ENCODE peak calls at places on chromosome 1, in seven cellular contexts. One of them, this sample, is unnamed.
A peak's percentile ranks its signal among the peaks of the same experiment; 100 is the strongest.

GRCh38 chr1:53332833-53333232 is 5.0 kb upstream of the LRP8 start:
- DNase-seq in mesenchymal stem cell: no peak
- DNase-seq in H1: no peak
- DNase-seq in H9: peak; percentile 12
- DNase-seq in neuronal stem cell: no peak
- DNase-seq in trophoblast cell: no peak
- DNase-seq in IMR-90: no peak
- DNase-seq in this sample: no peak

GRCh38 chr1:165439287-165439686 is 5.6 kb downstream of the RXRG start:
- DNase-seq in neuronal stem cell: no peak
- DNase-seq in mesenchymal stem cell: no peak
- DNase-seq in IMR-90: no peak
- DNase-seq in H9: peak; percentile 38
- DNase-seq in H1: no peak
- DNase-seq in trophoblast cell: no peak
- DNase-seq in this sample: peak; percentile 33

GRCh38 chr1:112713466-112714312 is 1.4 kb downstream of the PPM1J start:
- DNase-seq in trophoblast cell: no peak
- DNase-seq in IMR-90: no peak
- DNase-seq in neuronal stem cell: no peak
- DNase-seq in H1: no peak
- DNase-seq in H9: peak; percentile 51
- DNase-seq in mesenchymal stem cell: no peak
- DNase-seq in this sample: peak; percentile 66

GRCh38 chr1:40708750-40709099 is 17.2 kb downstream of the NFYC start:
- DNase-seq in trophoblast cell: no peak
- DNase-seq in H9: no peak
- DNase-seq in neuronal stem cell: no peak
- DNase-seq in H1: no peak
- DNase-seq in IMR-90: peak; percentile 91
- DNase-seq in mesenchymal stem cell: peak; percentile 95
- DNase-seq in this sample: peak; percentile 95

GRCh38 chr1:21811875-21812305 is at the start of gene LDLRAD2:
- DNase-seq in H9: no peak
- DNase-seq in trophoblast cell: no peak
- DNase-seq in neuronal stem cell: no peak
- DNase-seq in mesenchymal stem cell: peak; percentile 44
- DNase-seq in IMR-90: no peak
- DNase-seq in H1: no peak
- DNase-seq in this sample: peak; percentile 57

GRCh38 chr1:154324669-154325582 is at the start of gene ATP8B2:
- DNase-seq in H1: peak; percentile 54
- DNase-seq in mesenchymal stem cell: peak; percentile 81
- DNase-seq in neuronal stem cell: peak; percentile 82
- DNase-seq in trophoblast cell: peak; percentile 55
- DNase-seq in IMR-90: peak; percentile 65
- DNase-seq in H9: peak; percentile 90
- DNase-seq in this sample: peak; percentile 91

GRCh38 chr1:30321216-30321910 is 402.0 kb downstream of the MATN1 start:
- DNase-seq in H9: no peak
- DNase-seq in neuronal stem cell: no peak
- DNase-seq in IMR-90: no peak
- DNase-seq in mesenchymal stem cell: no peak
- DNase-seq in H1: no peak
- DNase-seq in trophoblast cell: no peak
- DNase-seq in this sample: no peak

GRCh38 chr1:100322436-100323211 is 29.7 kb upstream of the CDC14A start:
- DNase-seq in H1: no peak
- DNase-seq in H9: no peak
- DNase-seq in neuronal stem cell: no peak
- DNase-seq in trophoblast cell: no peak
- DNase-seq in mesenchymal stem cell: peak; percentile 2
- DNase-seq in IMR-90: peak; percentile 31
- DNase-seq in this sample: no peak

GRCh38 chr1:199243423-199244061 is 604.7 kb downstream of the PTPRC start:
- DNase-seq in trophoblast cell: peak; percentile 51
- DNase-seq in H1: peak; percentile 57
- DNase-seq in H9: peak; percentile 87
- DNase-seq in mesenchymal stem cell: peak; percentile 49
- DNase-seq in IMR-90: peak; percentile 43
- DNase-seq in neuronal stem cell: no peak
- DNase-seq in this sample: peak; percentile 73

GRCh38 chr1:244444854-244445253 is 6.9 kb downstream of the ADSS2 start:
- DNase-seq in neuronal stem cell: no peak
- DNase-seq in mesenchymal stem cell: peak; percentile 24
- DNase-seq in IMR-90: no peak
- DNase-seq in H1: no peak
- DNase-seq in H9: no peak
- DNase-seq in trophoblast cell: no peak
- DNase-seq in this sample: peak; percentile 49

GRCh38 chr1:110211503-110212164 is 1.5 kb downstream of the KCNC4 start:
- DNase-seq in H1: no peak
- DNase-seq in neuronal stem cell: no peak
- DNase-seq in IMR-90: no peak
- DNase-seq in H9: peak; percentile 37
- DNase-seq in mesenchymal stem cell: no peak
- DNase-seq in trophoblast cell: no peak
- DNase-seq in this sample: peak; percentile 30

GRCh38 chr1:161176468-161177111 is 717 bp downstream of the B4GALT3 start:
- DNase-seq in H1: no peak
- DNase-seq in neuronal stem cell: no peak
- DNase-seq in trophoblast cell: no peak
- DNase-seq in IMR-90: no peak
- DNase-seq in H9: no peak
- DNase-seq in mesenchymal stem cell: no peak
- DNase-seq in this sample: no peak

GRCh38 chr1:30328100-30328370 is 395.4 kb downstream of the MATN1 start:
- DNase-seq in neuronal stem cell: no peak
- DNase-seq in H1: no peak
- DNase-seq in IMR-90: no peak
- DNase-seq in mesenchymal stem cell: no peak
- DNase-seq in H9: no peak
- DNase-seq in trophoblast cell: no peak
- DNase-seq in this sample: no peak

GRCh38 chr1:51709951-51710350 is 93.1 kb downstream of the OSBPL9 start:
- DNase-seq in trophoblast cell: no peak
- DNase-seq in neuronal stem cell: no peak
- DNase-seq in IMR-90: no peak
- DNase-seq in mesenchymal stem cell: no peak
- DNase-seq in H9: no peak
- DNase-seq in H1: no peak
- DNase-seq in this sample: no peak

GRCh38 chr1:77759090-77760028 is at the start of gene USP33:
- DNase-seq in trophoblast cell: peak; percentile 89
- DNase-seq in neuronal stem cell: peak; percentile 80
- DNase-seq in mesenchymal stem cell: peak; percentile 88
- DNase-seq in H9: peak; percentile 93
- DNase-seq in IMR-90: peak; percentile 66
- DNase-seq in H1: peak; percentile 63
- DNase-seq in this sample: peak; percentile 92

GRCh38 chr1:36982708-36983107 is 51.6 kb downstream of the GRIK3 start:
- DNase-seq in IMR-90: no peak
- DNase-seq in trophoblast cell: no peak
- DNase-seq in H1: no peak
- DNase-seq in neuronal stem cell: no peak
- DNase-seq in mesenchymal stem cell: no peak
- DNase-seq in H9: no peak
- DNase-seq in this sample: peak; percentile 9

GRCh38 chr1:153567621-153568366 is 2.1 kb upstream of the S100A2 start:
- DNase-seq in H1: no peak
- DNase-seq in neuronal stem cell: no peak
- DNase-seq in mesenchymal stem cell: peak; percentile 62
- DNase-seq in H9: peak; percentile 53
- DNase-seq in IMR-90: peak; percentile 71
- DNase-seq in trophoblast cell: peak; percentile 71
- DNase-seq in this sample: peak; percentile 70

DNA sequence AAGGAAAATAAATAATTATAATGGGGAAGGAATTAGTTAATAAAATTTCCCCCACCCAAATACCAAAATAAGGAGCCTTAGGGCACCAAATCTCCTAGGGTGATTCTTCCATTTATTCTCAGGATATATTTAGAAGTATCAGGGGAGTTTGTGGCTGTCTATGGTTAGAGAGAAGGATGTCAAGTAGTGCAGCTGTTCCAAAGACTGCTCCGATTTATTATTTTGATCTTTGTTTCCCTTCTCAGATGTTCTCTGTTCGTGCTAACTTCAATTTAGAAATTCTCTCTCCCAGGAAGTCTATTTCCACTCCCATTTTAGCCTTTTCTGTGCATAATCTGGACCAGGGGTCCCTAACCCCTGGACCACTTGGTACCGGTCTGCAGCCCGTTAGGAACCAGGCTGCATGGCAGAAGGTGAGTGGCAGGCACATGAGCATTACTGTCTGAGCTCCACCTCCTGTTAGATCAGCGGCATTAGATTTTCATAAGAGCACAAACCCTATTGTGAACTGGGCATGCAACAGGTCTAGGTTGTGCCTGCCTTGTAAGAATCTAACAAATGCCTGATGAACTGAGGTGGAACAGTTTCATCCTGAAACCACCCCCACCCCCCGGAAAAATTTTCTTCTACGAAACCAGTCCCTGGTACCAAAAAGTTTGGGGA is 9.3 kb upstream of the MAST2 start:
- DNase-seq in neuronal stem cell: no peak
- DNase-seq in mesenchymal stem cell: no peak
- DNase-seq in IMR-90: no peak
- DNase-seq in H9: no peak
- DNase-seq in H1: no peak
- DNase-seq in trophoblast cell: no peak
- DNase-seq in this sample: no peak
- H3K18ac ChIP-seq in neuronal stem cell: peak overlapping the region; percentile 91
- H3K18ac ChIP-seq in mesenchymal stem cell: no peak overlapping the region
- H3K18ac ChIP-seq in IMR-90: no peak overlapping the region
- H3K18ac ChIP-seq in H9: no peak overlapping the region
- H3K18ac ChIP-seq in H1: no peak overlapping the region
- H3K18ac ChIP-seq in trophoblast cell: no peak overlapping the region
- H3K18ac ChIP-seq in this sample: no peak overlapping the region

DNA sequence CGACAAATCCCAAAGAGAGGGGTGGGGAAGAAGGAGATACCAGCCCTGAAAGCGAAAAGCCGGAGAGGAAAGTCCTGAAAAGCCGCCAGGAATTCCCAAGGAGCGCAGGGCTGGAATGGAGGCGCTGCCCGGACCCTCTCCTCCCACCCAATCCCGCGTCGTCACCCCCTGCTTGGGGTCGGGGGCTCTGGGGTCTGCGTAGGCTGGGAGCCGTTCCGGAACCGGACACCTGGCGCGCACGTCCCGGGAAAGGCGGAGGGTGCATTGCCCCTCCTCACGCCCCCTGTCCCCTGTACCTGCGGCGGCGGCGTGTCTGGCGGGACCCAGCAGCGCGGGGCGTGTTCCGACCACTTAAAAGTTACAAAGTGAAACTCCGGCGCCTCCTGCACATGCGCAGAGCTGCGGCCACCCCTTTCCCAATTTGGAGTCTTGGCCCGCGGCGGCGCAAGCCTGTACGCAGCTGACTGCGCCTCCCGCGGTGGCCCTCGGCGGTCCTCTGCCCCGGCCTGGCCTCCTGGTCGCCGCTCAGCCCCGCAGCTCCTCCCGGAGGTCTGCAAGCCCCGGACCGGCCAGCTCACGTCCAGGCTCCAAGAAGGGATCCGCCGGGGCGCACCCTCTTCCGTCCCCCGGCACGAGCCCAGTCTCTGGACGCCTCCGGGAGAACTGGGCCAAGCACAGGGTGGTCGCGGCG is at the start of gene TMEM63A:
- DNase-seq in IMR-90: peak; percentile 76
- DNase-seq in mesenchymal stem cell: peak; percentile 86
- DNase-seq in trophoblast cell: peak; percentile 81
- DNase-seq in neuronal stem cell: peak; percentile 85
- DNase-seq in H9: peak; percentile 91
- DNase-seq in H1: peak; percentile 75
- DNase-seq in this sample: peak; percentile 93
- H3K4me1 ChIP-seq in IMR-90: peaks cover 12% of the 10 kb centered on the region
- H3K4me1 ChIP-seq in mesenchymal stem cell: peaks cover 16% of the 10 kb centered on the region
- H3K4me1 ChIP-seq in trophoblast cell: peaks cover 14% of the 10 kb centered on the region
- H3K4me1 ChIP-seq in neuronal stem cell: peaks cover 9% of the 10 kb centered on the region
- H3K4me1 ChIP-seq in H9: peaks cover 12% of the 10 kb centered on the region
- H3K4me1 ChIP-seq in H1: peaks cover 20% of the 10 kb centered on the region
- H3K4me1 ChIP-seq in this sample: peaks cover 5% of the 10 kb centered on the region

DNA sequence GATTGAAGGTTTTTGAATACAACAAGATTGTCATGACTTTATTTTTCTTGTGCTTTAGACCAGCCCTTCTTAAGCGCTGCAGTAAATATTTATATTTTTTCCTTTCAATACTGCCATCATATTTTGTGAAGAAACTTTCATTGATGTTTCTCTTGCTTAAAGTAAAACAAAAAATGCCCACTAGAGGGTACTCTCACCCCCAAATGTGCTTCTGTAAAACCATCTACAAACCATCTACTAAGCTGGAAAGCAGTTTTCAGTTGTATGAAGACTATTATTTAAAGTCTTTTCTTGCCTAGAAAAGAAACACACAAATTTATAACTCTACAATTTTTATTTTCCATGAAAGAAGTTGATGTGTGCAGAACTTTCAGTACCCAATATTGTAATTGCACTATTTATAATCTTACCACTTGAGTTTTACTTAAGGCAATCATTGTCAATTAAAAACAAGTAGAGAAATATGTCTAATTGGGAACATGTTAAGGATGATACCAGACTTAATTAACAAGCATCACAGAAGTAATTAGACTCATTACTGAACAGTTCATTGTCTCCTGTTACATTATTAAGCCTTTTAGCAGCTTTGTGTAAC is 10.7 kb downstream of the LEPR start:
- DNase-seq in IMR-90: peak; percentile 55
- DNase-seq in H1: no peak
- DNase-seq in mesenchymal stem cell: peak; percentile 63
- DNase-seq in neuronal stem cell: no peak
- DNase-seq in H9: no peak
- DNase-seq in trophoblast cell: no peak
- DNase-seq in this sample: peak; percentile 51
- H3K4me2 ChIP-seq in IMR-90: no peak overlapping the region
- H3K4me2 ChIP-seq in H1: no peak overlapping the region
- H3K4me2 ChIP-seq in mesenchymal stem cell: no peak overlapping the region
- H3K4me2 ChIP-seq in neuronal stem cell: no peak overlapping the region
- H3K4me2 ChIP-seq in H9: no peak overlapping the region
- H3K4me2 ChIP-seq in trophoblast cell: no peak overlapping the region
- H3K4me2 ChIP-seq in this sample: no peak overlapping the region

GRCh38 chr1:179748772-179749171 is 5.7 kb downstream of the FAM163A start:
- DNase-seq in neuronal stem cell: no peak
- DNase-seq in IMR-90: no peak
- DNase-seq in H1: no peak
- DNase-seq in mesenchymal stem cell: no peak
- DNase-seq in trophoblast cell: no peak
- DNase-seq in H9: no peak
- DNase-seq in this sample: no peak

GRCh38 chr1:179757958-179758357 is 14.9 kb downstream of the FAM163A start:
- DNase-seq in mesenchymal stem cell: no peak
- DNase-seq in neuronal stem cell: no peak
- DNase-seq in H9: no peak
- DNase-seq in trophoblast cell: no peak
- DNase-seq in H1: no peak
- DNase-seq in IMR-90: no peak
- DNase-seq in this sample: no peak

GRCh38 chr1:179750630-179751029 is 7.5 kb downstream of the FAM163A start:
- DNase-seq in H9: no peak
- DNase-seq in H1: no peak
- DNase-seq in IMR-90: no peak
- DNase-seq in neuronal stem cell: no peak
- DNase-seq in trophoblast cell: no peak
- DNase-seq in mesenchymal stem cell: no peak
- DNase-seq in this sample: no peak

GRCh38 chr1:179753061-179753460 is 10.0 kb downstream of the FAM163A start:
- DNase-seq in IMR-90: peak; percentile 16
- DNase-seq in mesenchymal stem cell: no peak
- DNase-seq in neuronal stem cell: no peak
- DNase-seq in H1: no peak
- DNase-seq in H9: no peak
- DNase-seq in trophoblast cell: no peak
- DNase-seq in this sample: no peak

GRCh38 chr1:179754031-179754624 is 11.0 kb downstream of the FAM163A start:
- DNase-seq in H1: no peak
- DNase-seq in trophoblast cell: no peak
- DNase-seq in IMR-90: peak; percentile 87
- DNase-seq in neuronal stem cell: no peak
- DNase-seq in H9: no peak
- DNase-seq in mesenchymal stem cell: peak; percentile 34
- DNase-seq in this sample: no peak
- H3K18ac ChIP-seq in H1: no peak overlapping the region
- H3K18ac ChIP-seq in trophoblast cell: no peak overlapping the region
- H3K18ac ChIP-seq in IMR-90: peak overlapping the region; percentile 60
- H3K18ac ChIP-seq in neuronal stem cell: no peak overlapping the region
- H3K18ac ChIP-seq in H9: no peak overlapping the region
- H3K18ac ChIP-seq in mesenchymal stem cell: no peak overlapping the region
- H3K18ac ChIP-seq in this sample: no peak overlapping the region